ENCODE peak calls at places on chromosomes 5 and 9, in four cellular contexts. P is retinal pigment epithelial cell; D is activated naive CD8-positive, alpha-beta T cell treated with anti-CD3 and anti-CD28 coated beads, Interleukin-2, amount 50 U/mL, for 24 hours; I is left colon. O is an unnamed sample.

GRCh38 chr5:84086517-84086916 is 298.2 kb downstream of the EDIL3 start:
- DNase-seq in P (no peak), D (no peak), I (no peak), O (no peak)

GRCh38 chr5:997001-997474 is 11.6 kb upstream of the NKD2 start:
- DNase-seq in D (no peak), P (no peak), I (peak; percentile 19), O (peak; percentile 14)

GRCh38 chr9:130213898-130214761 is 41.9 kb downstream of the NCS1 start:
- DNase-seq in P (no peak), D (no peak), I (no peak), O (no peak)

GRCh38 chr5:139847790-139848507 is 52.3 kb downstream of the PSD2 start:
- DNase-seq in P (no peak), I (peak; percentile 53), D (peak; percentile 78), O (peak; percentile 76)

GRCh38 chr5:175614223-175614622 is 43.6 kb upstream of the HRH2 start:
- DNase-seq in I (no peak), D (no peak), P (no peak), O (no peak)

GRCh38 chr9:91824591-91825339 is 125.3 kb downstream of the ROR2 start:
- DNase-seq in D (no peak), P (no peak), I (peak; percentile 33), O (no peak)

GRCh38 chr9:107592439-107592838 is 102.9 kb upstream of the KLF4 start:
- DNase-seq in I (no peak), D (no peak), P (no peak), O (no peak)

GRCh38 chr9:113505963-113506624 is 42.6 kb downstream of the RGS3 start:
- DNase-seq in D (no peak), I (no peak), P (no peak), O (no peak)

GRCh38 chr5:95901676-95902646 is 59.7 kb downstream of the ELL2 start:
- DNase-seq in I (no peak), P (no peak), D (no peak), O (no peak)

GRCh38 chr5:179536676-179537075 is 13.7 kb upstream of the RUFY1 start:
- DNase-seq in P (no peak), D (no peak), I (no peak), O (no peak)

GRCh38 chr9:38018964-38019602 is 49.9 kb downstream of the SHB start:
- DNase-seq in D (no peak), I (no peak), P (no peak), O (no peak)

GRCh38 chr9:77899679-77900354 is 131.8 kb downstream of the GNAQ start:
- DNase-seq in P (no peak), D (no peak), I (no peak), O (no peak)

GRCh38 chr5:35815089-35815936 is 41.4 kb upstream of the IL7R start:
- DNase-seq in D (no peak), I (no peak), P (no peak), O (no peak)

GRCh38 chr9:34899535-34900158 is 58.4 kb upstream of the PHF24 start:
- DNase-seq in P (peak; percentile 12), I (peak; percentile 85), D (peak; percentile 80), O (peak; percentile 73)

GRCh38 chr5:151699071-151699901 is 12.6 kb upstream of the SPARC start:
- DNase-seq in D (no peak), I (peak; percentile 39), P (peak; percentile 92), O (peak; percentile 84)

GRCh38 chr5:145978672-145979071 is 42.3 kb downstream of the SH3RF2 start:
- DNase-seq in P (no peak), I (peak; percentile 62), D (no peak), O (no peak)

GRCh38 chr5:60701317-60701988 is 1.5 kb upstream of the DEPDC1B start:
- DNase-seq in I (no peak), D (no peak), P (peak; percentile 60), O (no peak)

GRCh38 chr9:124776952-124777645 is at the start of gene OLFML2A:
- DNase-seq in D (peak; percentile 27), I (peak; percentile 40), P (no peak), O (peak; percentile 57)

GRCh38 chr5:102666164-102666951 is 88.7 kb upstream of the PAM start:
- DNase-seq in D (no peak), I (no peak), P (peak; percentile 70), O (peak; percentile 14)

GRCh38 chr9:10134266-10134665 is 478.5 kb downstream of the PTPRD start:
- DNase-seq in D (no peak), I (no peak), P (no peak), O (no peak)

GRCh38 chr5:103827976-103828375 is 265.4 kb upstream of the NUDT12 start:
- DNase-seq in I (no peak), P (no peak), D (no peak), O (no peak)

GRCh38 chr9:125549465-125550215 is 157.4 kb downstream of the MAPKAP1 start:
- DNase-seq in I (no peak), D (no peak), P (no peak), O (peak; percentile 71)

GRCh38 chr9:84140535-84141101 is 160.0 kb downstream of the RMI1 start:
- DNase-seq in P (no peak), I (peak; percentile 77), D (peak; percentile 6), O (peak; percentile 24)

GRCh38 chr5:52007230-52007858 is 624.1 kb downstream of the ISL1 start:
- DNase-seq in I (no peak), P (peak; percentile 24), D (no peak), O (no peak)

GRCh38 chr9:107638922-107639321 is 149.4 kb upstream of the KLF4 start:
- DNase-seq in P (no peak), D (no peak), I (peak; percentile 87), O (peak; percentile 80)

GRCh38 chr5:149782018-149782899 is 52.1 kb downstream of the PPARGC1B start:
- DNase-seq in I (peak; percentile 64), P (no peak), D (no peak), O (no peak)

GRCh38 chr5:36607114-36607561 is 732 bp downstream of the SLC1A3 start:
- DNase-seq in P (peak; percentile 23), D (no peak), I (peak; percentile 5), O (no peak)

GRCh38 chr5:25119654-25120053 is 474.9 kb upstream of the CDH10 start:
- DNase-seq in P (no peak), D (no peak), I (no peak), O (no peak)

GRCh38 chr9:93185261-93186150 is 1.6 kb downstream of the WNK2 start:
- DNase-seq in D (no peak), P (no peak), I (no peak), O (no peak)

GRCh38 chr5:1152771-1153282 is 41.0 kb upstream of the SLC12A7 start:
- DNase-seq in I (no peak), P (no peak), D (no peak), O (no peak)

GRCh38 chr5:55188656-55189380 is 15.8 kb upstream of the CDC20B start:
- DNase-seq in P (no peak), I (no peak), D (no peak), O (no peak)